ENCODE peak calls at places on chromosomes 13 and 19, in six cellular contexts. W is NCI-H2081 treated with DMSO at 0.1 percent for 48 hours; E is KG1; H is stimulated activated CD4-positive, alpha-beta T cell treated with anti-CD3 and anti-CD28 coated beads, Interleukin-1b, Interleukin-23, amount 100 ng/mL, for 1 hour; O is HT1080; X is T-helper 1 cell. J is an unnamed sample.

GRCh38 chr13:45119469-45119989 is 781 bp upstream of the GTF2F2 start:
- DNase-seq in X (peak; percentile 55), H (peak; percentile 12), E (peak; percentile 61), W (no peak), O (peak; percentile 64), J (peak; percentile 8)

GRCh38 chr13:30877335-30877734 is 28.7 kb upstream of the MEDAG start:
- DNase-seq in O (no peak), E (no peak), X (no peak), H (no peak), W (no peak), J (no peak)

GRCh38 chr19:50058425-50058824 is 32.6 kb downstream of the ZNF473 start:
- DNase-seq in H (no peak), O (no peak), X (no peak), W (no peak), E (no peak), J (no peak)

GRCh38 chr19:40908981-40909380 is 26.9 kb upstream of the CYP2A7 start:
- DNase-seq in H (peak; percentile 11), W (no peak), E (no peak), O (no peak), X (peak; percentile 17), J (no peak)

GRCh38 chr13:44219808-44220544 is 153.6 kb upstream of the SERP2 start:
- DNase-seq in O (peak; percentile 72), W (no peak), X (no peak), E (no peak), H (no peak), J (no peak)

GRCh38 chr19:45408830-45409593 is 2.6 kb downstream of the POLR1G start:
- DNase-seq in H (no peak), W (no peak), X (no peak), O (no peak), E (no peak), J (no peak)

GRCh38 chr13:80923907-80924306 is 583.0 kb upstream of the SPRY2 start:
- DNase-seq in E (no peak), X (no peak), W (no peak), O (no peak), H (no peak), J (no peak)

GRCh38 chr19:48461651-48461981 is 6.2 kb downstream of the KCNJ14 start:
- DNase-seq in O (no peak), W (no peak), E (no peak), H (no peak), X (no peak), J (no peak)

GRCh38 chr19:1773173-1773572 is 19.9 kb downstream of the ONECUT3 start:
- DNase-seq in X (no peak), O (peak; percentile 77), E (no peak), H (no peak), W (no peak), J (no peak)

GRCh38 chr13:63086286-63086685 is 1670.6 kb upstream of the PCDH20 start:
- DNase-seq in X (no peak), W (no peak), H (no peak), E (no peak), O (no peak), J (no peak)

GRCh38 chr19:1880611-1881392 is 4.5 kb downstream of the ABHD17A start:
- DNase-seq in X (no peak), H (no peak), E (no peak), W (no peak), O (no peak), J (no peak)

GRCh38 chr13:86870388-86870966 is 800.7 kb upstream of the SLITRK5 start:
- DNase-seq in O (peak; percentile 17), W (no peak), E (no peak), H (no peak), X (no peak), J (no peak)

GRCh38 chr13:29516012-29516411 is 79.5 kb downstream of the SLC7A1 start:
- DNase-seq in O (no peak), E (no peak), X (no peak), H (no peak), W (no peak), J (no peak)

GRCh38 chr19:42086770-42087550 is 11.0 kb downstream of the ZNF574 start:
- DNase-seq in W (no peak), H (no peak), E (no peak), X (no peak), O (no peak), J (no peak)

GRCh38 chr19:30158067-30158892 is 213.9 kb upstream of the ZNF536 start:
- DNase-seq in E (no peak), W (no peak), O (no peak), H (no peak), X (no peak), J (no peak)

GRCh38 chr13:32001392-32001768 is 30.2 kb upstream of the FRY start:
- DNase-seq in X (no peak), E (peak; percentile 47), H (no peak), W (no peak), O (peak; percentile 45), J (no peak)

GRCh38 chr13:113584870-113585671 is 518 bp downstream of the TFDP1 start:
- DNase-seq in O (peak; percentile 35), W (no peak), H (no peak), X (no peak), E (no peak), J (no peak)

GRCh38 chr19:29529646-29530548 is 4.1 kb downstream of the VSTM2B start:
- DNase-seq in W (no peak), X (no peak), E (no peak), H (no peak), O (no peak), J (no peak)

GRCh38 chr13:35714096-35714495 is 237.6 kb upstream of the MAB21L1 start:
- DNase-seq in H (no peak), E (no peak), W (no peak), X (no peak), O (no peak), J (no peak)

GRCh38 chr13:112392719-112393118 is 16.6 kb downstream of the SPACA7 start:
- DNase-seq in H (no peak), O (no peak), X (no peak), E (no peak), W (no peak), J (no peak)

GRCh38 chr13:103539265-103539664 is 473.0 kb upstream of the SLC10A2 start:
- DNase-seq in E (no peak), O (no peak), H (no peak), X (no peak), W (peak; percentile 79), J (no peak)

GRCh38 chr19:47729799-47730520 is 15.4 kb upstream of the NOP53 start:
- DNase-seq in E (peak; percentile 75), W (no peak), X (no peak), H (no peak), O (no peak), J (peak; percentile 63)

GRCh38 chr13:29190298-29190697 is 370.2 kb downstream of the MTUS2 start:
- DNase-seq in O (no peak), H (no peak), E (no peak), X (no peak), W (no peak), J (no peak)

GRCh38 chr19:1312732-1313694 is 27.3 kb downstream of the EFNA2 start:
- DNase-seq in E (no peak), W (no peak), X (no peak), O (peak; percentile 73), H (no peak), J (no peak)

GRCh38 chr19:8352134-8352827 is 9.2 kb upstream of the KANK3 start:
- DNase-seq in W (no peak), E (no peak), H (no peak), X (no peak), O (no peak), J (no peak)

GRCh38 chr13:77213644-77214043 is 113.2 kb downstream of the MYCBP2 start:
- DNase-seq in X (no peak), O (peak; percentile 68), H (no peak), E (no peak), W (no peak), J (no peak)

GRCh38 chr13:42703740-42704139 is 77.6 kb upstream of the FAM216B start:
- DNase-seq in W (no peak), H (no peak), O (no peak), X (no peak), E (no peak), J (no peak)

GRCh38 chr13:94312511-94313191 is 166.8 kb downstream of the DCT start:
- DNase-seq in H (no peak), W (peak; percentile 20), E (no peak), O (no peak), X (no peak), J (no peak)

GRCh38 chr13:30409911-30410704 is 12.2 kb upstream of the UBE2L5 start:
- DNase-seq in H (no peak), E (no peak), W (no peak), X (no peak), O (peak; percentile 72), J (no peak)

GRCh38 chr19:52492991-52493470 is 34.4 kb upstream of the ZNF808 start:
- DNase-seq in E (no peak), X (no peak), O (no peak), W (no peak), H (no peak), J (no peak)

GRCh38 chr13:113814435-113814821 is 49.4 kb downstream of the GAS6 start:
- DNase-seq in O (peak; percentile 48), W (no peak), E (no peak), X (no peak), H (no peak), J (no peak)

GRCh38 chr13:29483211-29483610 is 112.3 kb downstream of the SLC7A1 start:
- DNase-seq in X (no peak), W (no peak), H (no peak), O (no peak), E (no peak), J (no peak)

GRCh38 chr19:2863818-2864217 is 3.3 kb upstream of the ZNF556 start:
- DNase-seq in E (no peak), X (no peak), H (no peak), O (no peak), W (no peak), J (no peak)

GRCh38 chr19:10612515-10613119 is 12.7 kb upstream of the SLC44A2 start:
- DNase-seq in W (no peak), X (no peak), E (no peak), O (no peak), H (no peak), J (peak; percentile 36)

GRCh38 chr13:31909889-31910551 is 121.6 kb upstream of the FRY start:
- DNase-seq in O (peak; percentile 31), X (peak; percentile 27), E (peak; percentile 17), W (peak; percentile 52), H (peak; percentile 22), J (peak; percentile 52)

GRCh38 chr13:39931505-39931904 is 276.0 kb downstream of the COG6 start:
- DNase-seq in W (no peak), H (no peak), O (no peak), E (no peak), X (no peak), J (no peak)

GRCh38 chr13:24148414-24149305 is 11.9 kb upstream of the SPATA13 start:
- DNase-seq in O (peak; percentile 98), W (no peak), E (no peak), X (no peak), H (no peak), J (no peak)

J was measured in tibial nerve.